ENCODE peak calls at places on chromosomes 4 and X, in five cellular contexts. One of them, this sample, is unnamed.

GRCh38 chr4:2318476-2318875 is 56.6 kb upstream of the MXD4 start:
- DNase-seq in erythroblast: no peak
- DNase-seq in stimulated activated CD4-positive, alpha-beta T cell treated with anti-CD3 and anti-CD28 coated beads, Interleukin-2, amount 100 ng/mL, for 48 hours: no peak
- DNase-seq in EL: no peak
- DNase-seq in CD8-positive, alpha-beta T cell: no peak
- DNase-seq in this sample: no peak

GRCh38 chrX:102739642-102740041 is 19.1 kb downstream of the GPRASP3 start:
- DNase-seq in erythroblast: no peak
- DNase-seq in stimulated activated CD4-positive, alpha-beta T cell treated with anti-CD3 and anti-CD28 coated beads, Interleukin-2, amount 100 ng/mL, for 48 hours: no peak
- DNase-seq in EL: no peak
- DNase-seq in CD8-positive, alpha-beta T cell: no peak
- DNase-seq in this sample: no peak

GRCh38 chr4:40897557-40898203 is 147.9 kb downstream of the NSUN7 start:
- DNase-seq in erythroblast: peak
- DNase-seq in stimulated activated CD4-positive, alpha-beta T cell treated with anti-CD3 and anti-CD28 coated beads, Interleukin-2, amount 100 ng/mL, for 48 hours: peak
- DNase-seq in EL: peak
- DNase-seq in CD8-positive, alpha-beta T cell: peak
- DNase-seq in this sample: peak

GRCh38 chr4:184475096-184475461 is 729 bp upstream of the IRF2 start:
- DNase-seq in erythroblast: peak
- DNase-seq in stimulated activated CD4-positive, alpha-beta T cell treated with anti-CD3 and anti-CD28 coated beads, Interleukin-2, amount 100 ng/mL, for 48 hours: peak
- DNase-seq in EL: peak
- DNase-seq in CD8-positive, alpha-beta T cell: no peak
- DNase-seq in this sample: no peak

GRCh38 chr4:151356510-151356909 is 31.1 kb upstream of the SH3D19 start:
- DNase-seq in erythroblast: no peak
- DNase-seq in stimulated activated CD4-positive, alpha-beta T cell treated with anti-CD3 and anti-CD28 coated beads, Interleukin-2, amount 100 ng/mL, for 48 hours: no peak
- DNase-seq in EL: peak
- DNase-seq in CD8-positive, alpha-beta T cell: no peak
- DNase-seq in this sample: no peak

GRCh38 chrX:119427024-119427794 is 28.1 kb downstream of the SLC25A43 start:
- DNase-seq in erythroblast: peak
- DNase-seq in stimulated activated CD4-positive, alpha-beta T cell treated with anti-CD3 and anti-CD28 coated beads, Interleukin-2, amount 100 ng/mL, for 48 hours: no peak
- DNase-seq in EL: peak
- DNase-seq in CD8-positive, alpha-beta T cell: no peak
- DNase-seq in this sample: no peak

GRCh38 chrX:130091976-130092522 is 18.2 kb downstream of the ELF4 start:
- DNase-seq in erythroblast: peak
- DNase-seq in stimulated activated CD4-positive, alpha-beta T cell treated with anti-CD3 and anti-CD28 coated beads, Interleukin-2, amount 100 ng/mL, for 48 hours: peak
- DNase-seq in EL: peak
- DNase-seq in CD8-positive, alpha-beta T cell: peak
- DNase-seq in this sample: no peak

GRCh38 chrX:41619221-41619620 is 69.6 kb upstream of the GPR34 start:
- DNase-seq in erythroblast: no peak
- DNase-seq in stimulated activated CD4-positive, alpha-beta T cell treated with anti-CD3 and anti-CD28 coated beads, Interleukin-2, amount 100 ng/mL, for 48 hours: no peak
- DNase-seq in EL: no peak
- DNase-seq in CD8-positive, alpha-beta T cell: no peak
- DNase-seq in this sample: no peak

GRCh38 chrX:39372126-39372525 is 570.9 kb downstream of the MID1IP1 start:
- DNase-seq in erythroblast: no peak
- DNase-seq in stimulated activated CD4-positive, alpha-beta T cell treated with anti-CD3 and anti-CD28 coated beads, Interleukin-2, amount 100 ng/mL, for 48 hours: no peak
- DNase-seq in EL: no peak
- DNase-seq in CD8-positive, alpha-beta T cell: no peak
- DNase-seq in this sample: no peak

GRCh38 chr4:114108869-114109268 is 129.4 kb upstream of the ARSJ start:
- DNase-seq in erythroblast: no peak
- DNase-seq in stimulated activated CD4-positive, alpha-beta T cell treated with anti-CD3 and anti-CD28 coated beads, Interleukin-2, amount 100 ng/mL, for 48 hours: no peak
- DNase-seq in EL: peak
- DNase-seq in CD8-positive, alpha-beta T cell: no peak
- DNase-seq in this sample: no peak

GRCh38 chr4:6709230-6710114 is at the start of gene MRFAP1L1:
- DNase-seq in erythroblast: peak
- DNase-seq in stimulated activated CD4-positive, alpha-beta T cell treated with anti-CD3 and anti-CD28 coated beads, Interleukin-2, amount 100 ng/mL, for 48 hours: peak
- DNase-seq in EL: peak
- DNase-seq in CD8-positive, alpha-beta T cell: peak
- DNase-seq in this sample: peak

GRCh38 chr4:6961496-6962210 is 52.0 kb downstream of the TBC1D14 start:
- DNase-seq in erythroblast: no peak
- DNase-seq in stimulated activated CD4-positive, alpha-beta T cell treated with anti-CD3 and anti-CD28 coated beads, Interleukin-2, amount 100 ng/mL, for 48 hours: no peak
- DNase-seq in EL: no peak
- DNase-seq in CD8-positive, alpha-beta T cell: no peak
- DNase-seq in this sample: no peak

GRCh38 chr4:163448541-163449203 is 24.9 kb downstream of the TKTL2 start:
- DNase-seq in erythroblast: no peak
- DNase-seq in stimulated activated CD4-positive, alpha-beta T cell treated with anti-CD3 and anti-CD28 coated beads, Interleukin-2, amount 100 ng/mL, for 48 hours: no peak
- DNase-seq in EL: peak
- DNase-seq in CD8-positive, alpha-beta T cell: no peak
- DNase-seq in this sample: no peak

GRCh38 chr4:73870260-73870659 is 1.1 kb downstream of the CXCL1 start:
- DNase-seq in erythroblast: no peak
- DNase-seq in stimulated activated CD4-positive, alpha-beta T cell treated with anti-CD3 and anti-CD28 coated beads, Interleukin-2, amount 100 ng/mL, for 48 hours: no peak
- DNase-seq in EL: peak
- DNase-seq in CD8-positive, alpha-beta T cell: no peak
- DNase-seq in this sample: no peak

GRCh38 chr4:170047774-170048354 is 21.7 kb upstream of the MFAP3L start:
- DNase-seq in erythroblast: peak
- DNase-seq in stimulated activated CD4-positive, alpha-beta T cell treated with anti-CD3 and anti-CD28 coated beads, Interleukin-2, amount 100 ng/mL, for 48 hours: peak
- DNase-seq in EL: peak
- DNase-seq in CD8-positive, alpha-beta T cell: no peak
- DNase-seq in this sample: peak

GRCh38 chrX:2497961-2498780 is 2.6 kb downstream of the DHRSX start:
- DNase-seq in erythroblast: no peak
- DNase-seq in stimulated activated CD4-positive, alpha-beta T cell treated with anti-CD3 and anti-CD28 coated beads, Interleukin-2, amount 100 ng/mL, for 48 hours: no peak
- DNase-seq in EL: no peak
- DNase-seq in CD8-positive, alpha-beta T cell: no peak
- DNase-seq in this sample: no peak

GRCh38 chrX:40065291-40066046 is 32.3 kb downstream of the BCOR start:
- DNase-seq in erythroblast: no peak
- DNase-seq in stimulated activated CD4-positive, alpha-beta T cell treated with anti-CD3 and anti-CD28 coated beads, Interleukin-2, amount 100 ng/mL, for 48 hours: no peak
- DNase-seq in EL: no peak
- DNase-seq in CD8-positive, alpha-beta T cell: no peak
- DNase-seq in this sample: no peak

GRCh38 chr4:3363411-3364141 is 70.8 kb downstream of the RGS12 start:
- DNase-seq in erythroblast: no peak
- DNase-seq in stimulated activated CD4-positive, alpha-beta T cell treated with anti-CD3 and anti-CD28 coated beads, Interleukin-2, amount 100 ng/mL, for 48 hours: no peak
- DNase-seq in EL: no peak
- DNase-seq in CD8-positive, alpha-beta T cell: no peak
- DNase-seq in this sample: no peak

GRCh38 chr4:64682481-64682880 is 273.2 kb upstream of the TECRL start:
- DNase-seq in erythroblast: no peak
- DNase-seq in stimulated activated CD4-positive, alpha-beta T cell treated with anti-CD3 and anti-CD28 coated beads, Interleukin-2, amount 100 ng/mL, for 48 hours: no peak
- DNase-seq in EL: no peak
- DNase-seq in CD8-positive, alpha-beta T cell: no peak
- DNase-seq in this sample: no peak

GRCh38 chr4:135724426-135724825 is 1522.8 kb upstream of the PABPC4L start:
- DNase-seq in erythroblast: no peak
- DNase-seq in stimulated activated CD4-positive, alpha-beta T cell treated with anti-CD3 and anti-CD28 coated beads, Interleukin-2, amount 100 ng/mL, for 48 hours: no peak
- DNase-seq in EL: no peak
- DNase-seq in CD8-positive, alpha-beta T cell: no peak
- DNase-seq in this sample: no peak

GRCh38 chr4:125780159-125780558 is 465.4 kb downstream of the FAT4 start:
- DNase-seq in erythroblast: no peak
- DNase-seq in stimulated activated CD4-positive, alpha-beta T cell treated with anti-CD3 and anti-CD28 coated beads, Interleukin-2, amount 100 ng/mL, for 48 hours: no peak
- DNase-seq in EL: peak
- DNase-seq in CD8-positive, alpha-beta T cell: no peak
- DNase-seq in this sample: no peak

GRCh38 chrX:69243276-69243675 is 78.0 kb upstream of the PJA1 start:
- DNase-seq in erythroblast: no peak
- DNase-seq in stimulated activated CD4-positive, alpha-beta T cell treated with anti-CD3 and anti-CD28 coated beads, Interleukin-2, amount 100 ng/mL, for 48 hours: no peak
- DNase-seq in EL: no peak
- DNase-seq in CD8-positive, alpha-beta T cell: no peak
- DNase-seq in this sample: no peak

GRCh38 chr4:113884655-113885054 is 94.8 kb downstream of the ARSJ start:
- DNase-seq in erythroblast: no peak
- DNase-seq in stimulated activated CD4-positive, alpha-beta T cell treated with anti-CD3 and anti-CD28 coated beads, Interleukin-2, amount 100 ng/mL, for 48 hours: no peak
- DNase-seq in EL: no peak
- DNase-seq in CD8-positive, alpha-beta T cell: no peak
- DNase-seq in this sample: no peak

GRCh38 chr4:139144911-139145551 is 32.0 kb downstream of the ELF2 start:
- DNase-seq in erythroblast: no peak
- DNase-seq in stimulated activated CD4-positive, alpha-beta T cell treated with anti-CD3 and anti-CD28 coated beads, Interleukin-2, amount 100 ng/mL, for 48 hours: no peak
- DNase-seq in EL: peak
- DNase-seq in CD8-positive, alpha-beta T cell: no peak
- DNase-seq in this sample: no peak

GRCh38 chr4:51885371-51885770 is 42.4 kb downstream of the DCUN1D4 start:
- DNase-seq in erythroblast: peak
- DNase-seq in stimulated activated CD4-positive, alpha-beta T cell treated with anti-CD3 and anti-CD28 coated beads, Interleukin-2, amount 100 ng/mL, for 48 hours: no peak
- DNase-seq in EL: peak
- DNase-seq in CD8-positive, alpha-beta T cell: no peak
- DNase-seq in this sample: no peak

GRCh38 chrX:53969540-53969939 is 74.7 kb downstream of the PHF8 start:
- DNase-seq in erythroblast: no peak
- DNase-seq in stimulated activated CD4-positive, alpha-beta T cell treated with anti-CD3 and anti-CD28 coated beads, Interleukin-2, amount 100 ng/mL, for 48 hours: no peak
- DNase-seq in EL: no peak
- DNase-seq in CD8-positive, alpha-beta T cell: no peak
- DNase-seq in this sample: no peak

GRCh38 chrX:4670606-4671005 is 957.2 kb upstream of the PRKX start:
- DNase-seq in erythroblast: no peak
- DNase-seq in stimulated activated CD4-positive, alpha-beta T cell treated with anti-CD3 and anti-CD28 coated beads, Interleukin-2, amount 100 ng/mL, for 48 hours: no peak
- DNase-seq in EL: no peak
- DNase-seq in CD8-positive, alpha-beta T cell: no peak
- DNase-seq in this sample: no peak

GRCh38 chr4:105503484-105503883 is 29.6 kb upstream of the PPA2 start:
- DNase-seq in erythroblast: no peak
- DNase-seq in stimulated activated CD4-positive, alpha-beta T cell treated with anti-CD3 and anti-CD28 coated beads, Interleukin-2, amount 100 ng/mL, for 48 hours: no peak
- DNase-seq in EL: no peak
- DNase-seq in CD8-positive, alpha-beta T cell: no peak
- DNase-seq in this sample: no peak

GRCh38 chrX:48511561-48511960 is 2.8 kb downstream of the PORCN start:
- DNase-seq in erythroblast: no peak
- DNase-seq in stimulated activated CD4-positive, alpha-beta T cell treated with anti-CD3 and anti-CD28 coated beads, Interleukin-2, amount 100 ng/mL, for 48 hours: no peak
- DNase-seq in EL: peak
- DNase-seq in CD8-positive, alpha-beta T cell: no peak
- DNase-seq in this sample: no peak

This sample was measured in progenitor cell of endocrine pancreas.